ENCODE peak calls at places on chromosomes 7 and 10, in four cellular contexts. T is IMR-90, K is dorsolateral prefrontal cortex, H is prostate gland. A is an unnamed sample.
A peak's percentile ranks its signal among the peaks of the same experiment; 100 is the strongest.

GRCh38 chr7:23893172-23893941 is 183.3 kb downstream of the STK31 start:
- DNase-seq in T (no peak), K (no peak), H (no peak), A (no peak)

GRCh38 chr10:69446650-69447151 is 4.6 kb upstream of the TSPAN15 start:
- DNase-seq in T (peak; percentile 74), K (no peak), H (peak; percentile 64), A (peak; percentile 90)

GRCh38 chr10:63042256-63042655 is 90.9 kb upstream of the NRBF2 start:
- DNase-seq in T (no peak), K (no peak), H (no peak), A (peak; percentile 70)

GRCh38 chr10:18352175-18352574 is 212.0 kb downstream of the CACNB2 start:
- DNase-seq in T (no peak), K (no peak), H (no peak), A (no peak)

GRCh38 chr7:150420987-150421674 is 29.3 kb upstream of the GIMAP8 start:
- DNase-seq in T (peak; percentile 58), K (peak; percentile 65), H (peak; percentile 74), A (peak; percentile 89)

GRCh38 chr10:72261323-72262018 is 12.3 kb upstream of the DDIT4 start:
- DNase-seq in T (no peak), K (no peak), H (no peak), A (peak; percentile 75)

GRCh38 chr7:46747222-46747621 is 826.1 kb upstream of the IGFBP3 start:
- DNase-seq in T (no peak), K (no peak), H (no peak), A (peak; percentile 57)

GRCh38 chr10:15898046-15898445 is 37.7 kb upstream of the MINDY3 start:
- DNase-seq in T (peak; percentile 8), K (no peak), H (no peak), A (no peak)

GRCh38 chr10:74586088-74586585 is 240.3 kb upstream of the KAT6B start:
- DNase-seq in T (peak; percentile 23), K (no peak), H (peak; percentile 20), A (peak; percentile 55)

GRCh38 chr7:106982415-106982814 is 62.1 kb upstream of the PRKAR2B start:
- DNase-seq in T (peak; percentile 7), K (no peak), H (no peak), A (no peak)

GRCh38 chr7:55059006-55059405 is 40.2 kb downstream of the EGFR start:
- DNase-seq in T (no peak), K (no peak), H (no peak), A (no peak)

GRCh38 chr10:101840102-101840684 is 3.4 kb downstream of the KCNIP2 start:
- DNase-seq in T (no peak), K (no peak), H (no peak), A (no peak)

GRCh38 chr7:117582219-117582704 is 102.4 kb downstream of the CFTR start:
- DNase-seq in T (peak; percentile 98), K (no peak), H (no peak), A (peak; percentile 89)

GRCh38 chr10:62585211-62585758 is 211.1 kb downstream of the ZNF365 start:
- DNase-seq in T (peak; percentile 3), K (no peak), H (no peak), A (no peak)

GRCh38 chr10:71799785-71800453 is 26.6 kb upstream of the VSIR start:
- DNase-seq in T (no peak), K (no peak), H (no peak), A (no peak)

GRCh38 chr7:128299109-128299514 is 44.6 kb downstream of the RBM28 start:
- DNase-seq in T (no peak), K (no peak), H (no peak), A (no peak)

GRCh38 chr10:71084061-71084817 is 128.1 kb upstream of the UNC5B start:
- DNase-seq in T (no peak), K (no peak), H (no peak), A (peak; percentile 26)

GRCh38 chr7:138125598-138126111 is 49.4 kb downstream of the AKR1D1 start:
- DNase-seq in T (peak; percentile 6), K (no peak), H (no peak), A (no peak)

GRCh38 chr7:16078076-16078952 is 343.0 kb downstream of the CRPPA start:
- DNase-seq in T (peak; percentile 64), K (no peak), H (peak; percentile 45), A (peak; percentile 67)

GRCh38 chr7:100623951-100624824 is 11.8 kb downstream of the MOSPD3 start:
- DNase-seq in T (no peak), K (no peak), H (no peak), A (no peak)

GRCh38 chr7:152196391-152196790 is 170.9 kb downstream of the GALNT11 start:
- DNase-seq in T (no peak), K (no peak), H (no peak), A (no peak)

GRCh38 chr7:30135551-30136271 is 925 bp downstream of the MTURN start:
- DNase-seq in T (peak; percentile 62), K (peak; percentile 69), H (peak; percentile 44), A (peak; percentile 61)

GRCh38 chr10:101257121-101257890 is 28.0 kb upstream of the LBX1 start:
- DNase-seq in T (no peak), K (no peak), H (no peak), A (no peak)